ENCODE peak calls at places on chromosome 7, in four cellular contexts. Q is K562, R is HepG2, Y is GM12878. H is an unnamed sample.

GRCh38 chr7:121278120-121279021 is 50.4 kb upstream of the WNT16 start:
- DNase-seq in Q (peak), R (no peak), Y (peak), H (no peak)

GRCh38 chr7:134394046-134394445 is 64.9 kb downstream of the AKR1B1 start:
- DNase-seq in Q (no peak), R (no peak), Y (no peak), H (no peak)

GRCh38 chr7:155533827-155534690 is 12.3 kb downstream of the CNPY1 start:
- DNase-seq in Q (peak), R (peak), Y (no peak), H (peak)

GRCh38 chr7:7793921-7794320 is 75.5 kb upstream of the RPA3 start:
- DNase-seq in Q (no peak), R (no peak), Y (no peak), H (no peak)

GRCh38 chr7:37832194-37832593 is 16.2 kb upstream of the NME8 start:
- DNase-seq in Q (peak), R (no peak), Y (no peak), H (peak)

GRCh38 chr7:45689011-45689796 is 115.0 kb downstream of the ADCY1 start:
- DNase-seq in Q (no peak), R (peak), Y (no peak), H (no peak)

GRCh38 chr7:90824386-90825307 is 228.5 kb downstream of the CDK14 start:
- DNase-seq in Q (no peak), R (no peak), Y (no peak), H (no peak)

GRCh38 chr7:142612264-142612881 is 136.9 kb upstream of the PRSS1 start:
- DNase-seq in Q (no peak), R (no peak), Y (no peak), H (no peak)

GRCh38 chr7:85479918-85480658 is 293.2 kb upstream of the SEMA3D start:
- DNase-seq in Q (no peak), R (no peak), Y (no peak), H (no peak)

GRCh38 chr7:73811760-73812168 is 19.0 kb upstream of the CLDN4 start:
- DNase-seq in Q (peak), R (peak), Y (no peak), H (peak)

GRCh38 chr7:79055722-79056415 is 397.6 kb downstream of the MAGI2 start:
- DNase-seq in Q (no peak), R (peak), Y (no peak), H (no peak)

GRCh38 chr7:155493744-155494538 is 36.0 kb downstream of the EN2 start:
- DNase-seq in Q (no peak), R (no peak), Y (no peak), H (no peak)

GRCh38 chr7:112162161-112163020 is 43.8 kb downstream of the DOCK4 start:
- DNase-seq in Q (no peak), R (peak), Y (no peak), H (peak)

GRCh38 chr7:14836571-14837189 is 65.9 kb downstream of the DGKB start:
- DNase-seq in Q (no peak), R (no peak), Y (no peak), H (no peak)
- TF ChIP-seq EP300 in Q (no peak), R (no peak), Y (no peak), H (no peak)

GRCh38 chr7:117755136-117755535 is 118.1 kb downstream of the CTTNBP2 start:
- DNase-seq in Q (no peak), R (no peak), Y (no peak), H (no peak)
- TF ChIP-seq ESRRA in Q (no peak), R (no peak), Y (no peak), H (no peak)

GRCh38 chr7:34322841-34323240 is 335.2 kb upstream of the NPSR1 start:
- DNase-seq in Q (no peak), R (no peak), Y (no peak), H (no peak)
- H3K27ac ChIP-seq in Q (no peak), R (no peak), Y (no peak), H (no peak)

GRCh38 chr7:23469150-23469960 is 936 bp downstream of the IGF2BP3 start:
- DNase-seq in Q (peak), R (no peak), Y (no peak), H (no peak)

GRCh38 chr7:23471090-23471859 is 984 bp upstream of the IGF2BP3 start:
- DNase-seq in Q (peak), R (peak), Y (no peak), H (peak)

GRCh38 chr7:23472046-23472445 is 1.8 kb upstream of the IGF2BP3 start:
- DNase-seq in Q (peak), R (no peak), Y (no peak), H (no peak)

GRCh38 chr7:23469961-23470250 is 385 bp downstream of the IGF2BP3 start:
- DNase-seq in Q (no peak), R (no peak), Y (no peak), H (no peak)

GRCh38 chr7:23470290-23471089 is at the start of gene IGF2BP3:
- DNase-seq in Q (peak), R (peak), Y (peak), H (peak)
- TF ChIP-seq EP300 in Q (peak), R (peak), Y (peak), H (no peak)

GRCh38 chr7:132901241-132901640 is 180.6 kb downstream of the CHCHD3 start:
- DNase-seq in Q (no peak), R (no peak), Y (no peak), H (no peak)
- TF ChIP-seq ESRRA in Q (no peak), R (no peak), Y (no peak), H (no peak)

GRCh38 chr7:84251183-84251845 is 56.7 kb upstream of the SEMA3A start:
- DNase-seq in Q (no peak), R (no peak), Y (no peak), H (no peak)

GRCh38 chr7:84248267-84248666 is 53.7 kb upstream of the SEMA3A start:
- DNase-seq in Q (no peak), R (no peak), Y (peak), H (no peak)

GRCh38 chr7:84248843-84249242 is 54.3 kb upstream of the SEMA3A start:
- DNase-seq in Q (no peak), R (no peak), Y (no peak), H (no peak)

GRCh38 chr7:84247591-84247990 is 53.0 kb upstream of the SEMA3A start:
- DNase-seq in Q (no peak), R (no peak), Y (no peak), H (no peak)

DNA sequence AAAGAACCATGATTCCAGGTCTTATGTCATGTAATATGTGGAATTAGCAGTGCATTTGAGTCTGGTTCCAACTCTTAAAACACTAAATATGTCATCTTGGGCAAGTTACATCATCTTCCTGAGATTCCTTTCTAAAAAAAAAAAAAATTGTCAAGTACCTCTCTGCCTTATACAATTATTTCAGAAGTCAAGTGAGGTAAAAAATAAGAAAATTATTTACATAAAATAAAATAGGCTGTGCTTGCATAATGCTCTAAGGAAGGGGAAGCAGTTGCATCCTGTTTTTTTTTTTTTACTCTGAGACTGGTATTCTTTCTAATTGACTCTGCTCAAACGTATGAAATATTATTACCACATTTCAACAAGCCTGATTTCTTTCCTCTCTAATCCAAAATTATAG is 55.1 kb upstream of the SEMA3A start:
- DNase-seq in Q (no peak), R (no peak), Y (no peak), H (no peak)
- H3K27ac ChIP-seq in Q (no peak), R (no peak), Y (no peak), H (no peak)